ENCODE peak calls at places on chromosomes 16 and 17, in eight cellular contexts. U, L, Q, K, I, M, D and C are unnamed samples.

GRCh38 chr16:10575506-10576130 is 4.8 kb downstream of the EMP2 start:
- DNase-seq in I (no peak), D (no peak), M (no peak), Q (no peak), U (no peak), L (no peak), K (no peak), C (no peak)

GRCh38 chr16:31458073-31458834 is 1.0 kb upstream of the ARMC5 start:
- DNase-seq in K (peak), L (peak), U (no peak), Q (peak), M (no peak), D (no peak), I (peak), C (peak)

GRCh38 chr17:11251561-11252107 is 10.6 kb downstream of the SHISA6 start:
- DNase-seq in Q (no peak), I (no peak), M (no peak), K (no peak), L (no peak), D (no peak), U (no peak), C (no peak)

GRCh38 chr17:30981531-30982519 is 11.0 kb downstream of the RNF135 start:
- DNase-seq in Q (no peak), U (no peak), I (no peak), D (no peak), K (no peak), M (no peak), L (no peak), C (no peak)

GRCh38 chr16:85586360-85587145 is 26.6 kb upstream of the GSE1 start:
- DNase-seq in K (no peak), M (no peak), L (no peak), Q (no peak), I (no peak), D (no peak), U (no peak), C (no peak)

GRCh38 chr17:55668581-55668980 is 54.1 kb downstream of the TMEM100 start:
- DNase-seq in K (no peak), Q (no peak), U (no peak), L (no peak), I (no peak), M (no peak), D (no peak), C (no peak)

GRCh38 chr17:41026668-41027471 is at the start of gene KRTAP1-5:
- DNase-seq in M (peak), Q (no peak), I (no peak), L (no peak), K (no peak), D (no peak), U (no peak), C (peak)

GRCh38 chr16:73095142-73095791 is 47.3 kb upstream of the ZFHX3 start:
- DNase-seq in U (no peak), I (no peak), L (peak), D (no peak), K (no peak), Q (no peak), M (no peak), C (no peak)

GRCh38 chr16:19694989-19695388 is 23.0 kb downstream of the KNOP1 start:
- DNase-seq in I (no peak), U (no peak), Q (no peak), D (no peak), M (no peak), L (no peak), K (no peak), C (no peak)

GRCh38 chr17:6047966-6048365 is 22.2 kb upstream of the WSCD1 start:
- DNase-seq in D (no peak), U (no peak), L (no peak), K (no peak), M (no peak), I (no peak), Q (no peak), C (peak)

GRCh38 chr16:10138881-10139280 is 43.3 kb downstream of the GRIN2A start:
- DNase-seq in D (no peak), U (no peak), K (no peak), M (no peak), Q (no peak), I (no peak), L (no peak), C (no peak)

GRCh38 chr17:80703109-80703508 is 158.5 kb downstream of the RPTOR start:
- DNase-seq in I (no peak), Q (no peak), K (no peak), L (no peak), D (no peak), U (no peak), M (no peak), C (no peak)

GRCh38 chr17:29592850-29593545 is at the start of gene ANKRD13B:
- DNase-seq in K (peak), M (no peak), D (no peak), Q (peak), L (peak), U (no peak), I (peak), C (no peak)

GRCh38 chr17:81908793-81909192 is 2.4 kb downstream of the PCYT2 start:
- DNase-seq in M (no peak), Q (no peak), K (no peak), U (no peak), L (no peak), D (no peak), I (no peak), C (no peak)

GRCh38 chr16:75965504-75966374 is 239.4 kb upstream of the CPHXL start:
- DNase-seq in M (no peak), L (peak), Q (no peak), D (no peak), K (no peak), U (no peak), I (no peak), C (no peak)

GRCh38 chr16:55842369-55843104 is 9.6 kb upstream of the CES1 start:
- DNase-seq in D (no peak), M (peak), I (no peak), Q (peak), K (peak), U (no peak), L (peak), C (peak)

GRCh38 chr17:29617125-29617480 is 5.6 kb downstream of the CORO6 start:
- DNase-seq in L (peak), Q (peak), U (peak), I (peak), K (peak), D (no peak), M (no peak), C (peak)

GRCh38 chr16:11263737-11264136 is 5.4 kb downstream of the TNP2 start:
- DNase-seq in K (no peak), M (no peak), Q (no peak), L (no peak), U (no peak), I (peak), D (no peak), C (no peak)